ENCODE peak calls at places on chromosomes 11 and 22, in four cellular contexts. Z is neural crest cell, W is HT1080, U is nephron progenitor cell. F is an unnamed sample.
A peak's percentile ranks its signal among the peaks of the same experiment; 100 is the strongest.

GRCh38 chr22:26545827-26546226 is 33.6 kb upstream of the TFIP11 start:
- DNase-seq in Z (no peak), W (no peak), U (no peak), F (no peak)

GRCh38 chr22:23763579-23764331 is 965 bp downstream of the C22orf15 start:
- DNase-seq in Z (no peak), W (no peak), U (peak; percentile 68), F (no peak)

GRCh38 chr11:132114185-132114584 is 743.8 kb downstream of the NTM start:
- DNase-seq in Z (peak; percentile 26), W (peak; percentile 47), U (peak; percentile 50), F (no peak)

GRCh38 chr11:102110761-102111010 is 439 bp downstream of the YAP1 start:
- DNase-seq in Z (no peak), W (no peak), U (no peak), F (no peak)

GRCh38 chr11:80281194-80281593 is 840.4 kb upstream of the TENM4 start:
- DNase-seq in Z (no peak), W (no peak), U (no peak), F (no peak)

GRCh38 chr22:35032571-35032970 is 33.4 kb upstream of the ISX start:
- DNase-seq in Z (no peak), W (no peak), U (no peak), F (no peak)

GRCh38 chr22:21807545-21807944 is 59.9 kb downstream of the MAPK1 start:
- DNase-seq in Z (no peak), W (no peak), U (no peak), F (no peak)

GRCh38 chr11:124751391-124751740 is 689 bp downstream of the VSIG2 start:
- DNase-seq in Z (no peak), W (no peak), U (no peak), F (no peak)

GRCh38 chr11:71140206-71140919 is 112.0 kb downstream of the SHANK2 start:
- DNase-seq in Z (no peak), W (no peak), U (no peak), F (no peak)

GRCh38 chr11:119410501-119410900 is 12.5 kb downstream of the THY1 start:
- DNase-seq in Z (no peak), W (no peak), U (no peak), F (no peak)

GRCh38 chr22:49627217-49628181 is 200.2 kb downstream of the BRD1 start:
- DNase-seq in Z (no peak), W (no peak), U (no peak), F (no peak)

GRCh38 chr11:9758676-9759518 is 95.0 kb downstream of the SWAP70 start:
- DNase-seq in Z (peak; percentile 57), W (peak; percentile 84), U (peak; percentile 64), F (no peak)

GRCh38 chr11:24086921-24087320 is 409.9 kb upstream of the LUZP2 start:
- DNase-seq in Z (no peak), W (no peak), U (no peak), F (no peak)